ENCODE peak calls at places on chromosome 2, in seven cellular contexts. L, E, R, M, W, Y and B are unnamed samples.

GRCh38 chr2:1269812-1270211 is 143.5 kb upstream of the TPO start:
- DNase-seq in L (no peak), E (no peak), R (no peak), M (no peak), W (no peak), Y (no peak), B (no peak)

GRCh38 chr2:1989216-1989615 is 244.9 kb upstream of the PXDN start:
- DNase-seq in L (no peak), E (no peak), R (no peak), M (no peak), W (no peak), Y (no peak), B (no peak)

GRCh38 chr2:118697771-118698170 is 149.7 kb downstream of the EN1 start:
- DNase-seq in L (no peak), E (no peak), R (no peak), M (no peak), W (no peak), Y (no peak), B (no peak)

GRCh38 chr2:149019768-149020167 is 18.7 kb upstream of the LYPD6B start:
- DNase-seq in L (no peak), E (no peak), R (no peak), M (no peak), W (no peak), Y (no peak), B (no peak)

GRCh38 chr2:82511894-82512293 is 1947.2 kb downstream of the SUCLG1 start:
- DNase-seq in L (no peak), E (no peak), R (no peak), M (no peak), W (no peak), Y (no peak), B (no peak)

GRCh38 chr2:215848679-215849078 is 164.7 kb downstream of the MREG start:
- DNase-seq in L (no peak), E (no peak), R (no peak), M (no peak), W (no peak), Y (no peak), B (peak; percentile 49)

GRCh38 chr2:191049728-191050639 is 36.0 kb upstream of the STAT1 start:
- DNase-seq in L (no peak), E (no peak), R (no peak), M (no peak), W (no peak), Y (no peak), B (peak; percentile 91)

GRCh38 chr2:96556441-96557330 is 20.1 kb downstream of the ARID5A start:
- DNase-seq in L (no peak), E (peak; percentile 72), R (no peak), M (no peak), W (peak; percentile 51), Y (peak; percentile 74), B (peak; percentile 71)